ENCODE peak calls at places on chromosomes 11 and 22, in seven cellular contexts. U is uterus, A is erythroblast, O is GM12892, B is spleen, P is IMR-90, G is lower leg skin. Z is an unnamed sample.

GRCh38 chr11:114416441-114416928 is 16.0 kb downstream of the RBM7 start:
- DNase-seq in A (no peak), O (no peak), U (no peak), P (peak), B (no peak), G (no peak), Z (no peak)

GRCh38 chr11:85590848-85591483 is 36.2 kb downstream of the DLG2 start:
- DNase-seq in O (no peak), P (peak), U (no peak), B (no peak), G (no peak), A (peak), Z (no peak)

GRCh38 chr11:126764221-126764620 is 236.3 kb downstream of the KIRREL3 start:
- DNase-seq in P (peak), O (no peak), U (no peak), G (no peak), A (no peak), B (no peak), Z (no peak)

GRCh38 chr11:13028322-13028721 is 19.2 kb downstream of the RASSF10 start:
- DNase-seq in U (no peak), B (no peak), O (no peak), A (no peak), G (no peak), P (no peak), Z (no peak)

GRCh38 chr11:115330693-115331482 is 173.3 kb downstream of the CADM1 start:
- DNase-seq in U (no peak), B (no peak), O (no peak), G (no peak), A (no peak), P (no peak), Z (no peak)

GRCh38 chr11:77557553-77557952 is 32.2 kb upstream of the AQP11 start:
- DNase-seq in B (no peak), P (peak), O (no peak), U (no peak), A (peak), G (no peak), Z (no peak)

GRCh38 chr11:17918049-17918605 is 94.7 kb downstream of the SERGEF start:
- DNase-seq in G (no peak), P (no peak), O (no peak), A (no peak), U (no peak), B (no peak), Z (no peak)

GRCh38 chr11:32939866-32940265 is 47.3 kb downstream of the QSER1 start:
- DNase-seq in A (no peak), P (no peak), U (no peak), O (no peak), B (no peak), G (no peak), Z (no peak)

GRCh38 chr11:123755813-123756212 is 1.5 kb upstream of the OR6X1 start:
- DNase-seq in A (no peak), U (no peak), B (no peak), P (no peak), O (no peak), G (no peak), Z (no peak)

GRCh38 chr22:21030032-21030431 is 2.3 kb downstream of the SLC7A4 start:
- DNase-seq in B (no peak), O (no peak), U (no peak), G (no peak), P (no peak), A (no peak), Z (no peak)

GRCh38 chr22:21029486-21030025 is 2.8 kb downstream of the SLC7A4 start:
- DNase-seq in O (no peak), G (no peak), P (no peak), B (no peak), A (no peak), U (no peak), Z (no peak)

GRCh38 chr22:21026783-21027692 is 5.3 kb downstream of the SLC7A4 start:
- DNase-seq in O (no peak), B (no peak), P (peak), G (no peak), A (no peak), U (no peak), Z (peak)

GRCh38 chr22:21030621-21031544 is 1.5 kb downstream of the SLC7A4 start:
- DNase-seq in A (no peak), G (no peak), P (no peak), U (no peak), B (peak), O (no peak), Z (no peak)

DNA sequence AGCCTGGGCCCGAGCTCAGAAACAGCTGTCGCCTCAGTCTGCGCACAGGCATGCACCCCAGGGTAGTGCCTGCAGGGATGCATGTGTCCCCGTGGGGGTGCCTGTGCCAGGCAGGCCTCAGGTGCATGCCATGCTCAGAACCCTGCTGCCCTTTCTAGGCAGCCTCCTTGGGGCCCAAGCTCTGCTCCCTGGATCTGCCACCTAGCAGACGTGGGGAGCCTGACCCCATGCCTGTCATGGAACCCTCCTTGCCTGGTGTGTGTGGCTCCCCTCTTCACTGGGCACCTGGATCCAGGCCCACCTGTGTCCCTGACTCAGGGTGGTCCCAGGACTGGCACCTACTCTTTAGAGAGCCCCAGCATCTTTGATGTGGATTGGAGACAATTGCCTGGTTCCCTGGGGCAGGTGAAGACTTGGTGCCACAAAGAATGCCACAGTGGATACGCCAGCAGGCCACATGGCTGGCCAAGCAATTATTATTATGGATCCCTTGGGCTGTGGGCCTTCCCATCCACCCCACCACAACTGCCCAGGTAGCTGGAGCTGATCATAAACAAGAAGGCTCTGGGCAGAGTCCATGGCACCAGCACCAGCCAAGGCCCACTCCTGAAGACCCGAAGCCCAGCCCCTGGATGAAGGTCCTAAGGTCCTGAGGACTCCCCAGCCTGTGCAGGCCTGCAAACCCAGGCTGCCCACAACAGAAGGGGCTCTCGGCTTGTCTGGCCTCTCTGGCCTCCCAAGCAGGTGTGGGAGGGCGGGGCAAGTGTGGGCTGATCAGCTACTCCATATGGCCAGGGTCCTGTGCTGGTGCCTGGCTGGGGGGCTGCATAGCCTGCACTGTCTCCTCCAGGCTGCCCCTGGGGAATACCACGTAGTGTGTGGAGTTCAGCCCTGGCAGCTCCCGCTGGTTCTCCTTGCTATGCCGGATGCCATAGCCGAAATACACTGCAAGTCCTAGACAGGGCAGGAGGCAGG is 3.8 kb downstream of the SLC7A4 start:
- DNase-seq in B (no peak), O (no peak), P (no peak), U (no peak), A (no peak), G (no peak), Z (no peak)
- TF ChIP-seq POLR2A in B (no peak), O (no peak), P (no peak), U (no peak), A (no peak), G (no peak), Z (no peak)

GRCh38 chr11:111359223-111360149 is 19.6 kb downstream of the POU2AF1 start:
- DNase-seq in A (no peak), O (no peak), P (no peak), U (no peak), B (no peak), G (no peak), Z (no peak)

GRCh38 chr11:111355956-111356659 is 23.0 kb downstream of the POU2AF1 start:
- DNase-seq in P (no peak), B (no peak), O (no peak), U (no peak), A (no peak), G (no peak), Z (no peak)

GRCh38 chr11:111358038-111359001 is 20.8 kb downstream of the POU2AF1 start:
- DNase-seq in O (no peak), B (no peak), U (no peak), G (no peak), P (no peak), A (no peak), Z (no peak)

GRCh38 chr11:111356660-111357048 is 22.4 kb downstream of the POU2AF1 start:
- DNase-seq in O (no peak), B (no peak), P (no peak), A (no peak), G (no peak), U (no peak), Z (no peak)

DNA sequence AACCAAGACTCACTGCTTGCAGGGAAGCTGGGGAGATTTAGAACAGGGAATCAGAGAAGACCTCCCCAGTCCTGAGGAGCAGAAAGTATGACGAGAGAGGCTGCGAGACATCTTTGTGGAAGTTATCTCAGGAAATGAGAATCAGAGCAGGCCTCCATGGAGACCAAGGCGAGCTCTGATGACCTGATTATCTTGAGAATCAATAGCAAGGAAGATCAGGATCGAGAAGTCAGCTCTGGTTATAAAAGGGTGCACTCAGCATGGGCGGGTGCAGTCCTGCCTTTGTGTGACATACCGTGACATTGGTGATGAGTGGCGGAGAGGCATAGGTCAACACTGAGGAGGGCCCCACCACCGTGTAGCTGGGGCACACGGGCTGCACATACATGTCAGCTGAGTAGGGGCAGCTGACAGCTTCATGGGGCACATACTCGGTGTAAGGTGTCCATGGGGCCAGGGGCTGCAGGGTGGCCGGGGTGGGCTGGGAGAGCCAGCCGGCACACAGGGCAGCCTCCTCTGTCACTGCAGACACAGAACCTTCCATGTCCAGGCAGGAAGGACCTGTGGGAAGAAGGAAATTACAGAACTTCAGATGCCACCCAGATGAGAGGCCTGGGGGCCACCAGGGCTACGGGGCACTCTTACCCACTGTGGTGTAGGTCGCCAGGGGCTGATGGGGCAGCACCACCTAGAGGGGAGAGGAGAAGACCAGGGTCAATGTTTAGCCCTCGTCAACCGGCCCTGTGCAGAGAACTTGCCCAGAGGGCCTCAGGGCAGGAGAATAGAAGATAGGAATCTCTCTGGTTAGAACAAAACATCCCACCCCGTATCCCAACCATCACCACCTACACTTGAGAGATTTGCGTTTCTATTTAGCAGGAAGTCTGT is 21.7 kb downstream of the POU2AF1 start:
- DNase-seq in B (no peak), A (no peak), P (no peak), G (no peak), U (no peak), O (no peak), Z (no peak)
- TF ChIP-seq POLR2A in B (no peak), A (no peak), P (no peak), G (no peak), U (no peak), O (peak), Z (no peak)

GRCh38 chr11:72813740-72814138 is 472 bp upstream of the ATG16L2 start:
- DNase-seq in U (peak), B (peak), P (peak), G (no peak), A (peak), O (peak), Z (peak)
- TF ChIP-seq POLR2A in U (no peak), B (peak), P (peak), G (no peak), A (peak), O (peak), Z (peak)

GRCh38 chr11:122101625-122102291 is 14.3 kb downstream of the BLID start:
- DNase-seq in U (peak), A (no peak), O (no peak), G (peak), B (no peak), P (peak), Z (no peak)

GRCh38 chr11:122098223-122098980 is 17.6 kb downstream of the BLID start:
- DNase-seq in A (no peak), O (no peak), U (no peak), P (no peak), B (no peak), G (no peak), Z (no peak)

GRCh38 chr11:122099345-122100045 is 16.5 kb downstream of the BLID start:
- DNase-seq in U (peak), G (no peak), P (peak), B (no peak), O (no peak), A (no peak), Z (no peak)

GRCh38 chr11:122102426-122102825 is 13.6 kb downstream of the BLID start:
- DNase-seq in G (no peak), B (no peak), U (no peak), A (no peak), O (no peak), P (peak), Z (no peak)

GRCh38 chr11:122100222-122101080 is 15.6 kb downstream of the BLID start:
- DNase-seq in O (no peak), U (peak), A (no peak), B (no peak), G (peak), P (peak), Z (no peak)
- TF ChIP-seq POLR2A in O (no peak), U (peak), A (no peak), B (no peak), G (no peak), P (peak), Z (no peak)

DNA sequence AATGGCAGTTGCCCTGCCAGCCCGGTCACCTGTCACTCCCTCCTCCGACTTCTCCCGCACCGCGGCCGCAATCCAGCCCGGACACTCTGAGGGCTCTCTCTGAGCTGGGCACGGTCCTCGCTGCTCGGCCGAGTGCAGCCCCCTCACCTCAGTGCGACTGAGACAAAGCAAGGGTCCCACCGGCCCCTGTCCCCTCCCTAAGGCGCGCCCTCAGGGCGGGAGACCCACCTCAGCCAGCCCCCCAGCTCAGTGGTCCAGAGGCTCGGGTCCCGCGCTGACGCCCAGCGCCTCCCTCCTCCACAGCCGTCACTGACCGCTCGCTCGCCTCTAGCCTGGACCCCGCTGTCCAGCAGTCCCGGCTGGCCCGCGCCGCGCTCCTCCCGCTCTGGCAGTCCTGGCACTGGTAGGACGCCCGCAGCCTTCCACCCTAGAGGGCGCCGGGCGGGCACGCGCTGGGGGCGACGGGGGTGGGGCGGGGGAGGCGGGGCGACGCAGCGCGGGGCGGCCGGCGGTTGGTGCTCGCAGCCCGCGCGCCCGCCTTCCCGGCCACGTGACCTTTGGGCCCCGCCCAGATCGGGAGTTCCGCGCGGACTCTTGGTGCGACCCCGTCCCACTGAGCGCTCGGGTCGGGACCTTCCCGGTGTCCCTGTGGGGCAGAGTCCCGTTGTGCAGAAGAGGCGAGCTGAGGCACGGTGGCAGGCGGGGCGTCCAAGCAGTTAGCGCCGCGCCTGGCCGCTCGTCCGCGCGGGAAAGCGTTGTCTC is 7.9 kb upstream of the L3MBTL2 start:
- DNase-seq in P (peak), A (peak), U (peak), G (peak), B (peak), O (peak), Z (peak)
- TF ChIP-seq POLR2A in P (no peak), A (no peak), U (peak), G (no peak), B (no peak), O (no peak), Z (no peak)

DNA sequence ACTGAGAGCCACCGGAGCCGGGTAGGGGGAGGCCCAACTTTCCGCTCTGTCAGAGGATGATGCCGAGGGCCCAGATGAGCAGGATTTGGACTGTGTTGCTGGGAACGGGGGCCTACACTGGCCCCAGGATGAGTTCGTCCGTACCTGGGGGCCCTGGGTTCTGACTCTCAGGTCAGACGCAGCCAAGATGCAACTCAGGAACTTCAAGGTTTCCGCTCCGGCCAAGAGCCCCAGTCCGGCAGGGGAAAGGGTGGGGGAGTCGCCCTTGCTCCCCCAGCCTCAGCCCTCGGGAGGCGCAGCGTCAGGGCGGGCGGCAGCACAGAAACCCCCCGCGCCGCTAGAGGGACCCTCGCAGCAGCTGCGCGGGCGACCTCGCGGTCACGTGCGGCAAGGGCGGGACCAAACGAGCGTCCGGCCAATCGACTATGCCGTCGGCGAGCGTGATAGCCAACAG is 241 bp upstream of the ARL2 start:
- DNase-seq in O (peak), G (no peak), A (peak), B (peak), P (peak), U (peak), Z (peak)
- TF ChIP-seq POLR2A in O (no peak), G (no peak), A (peak), B (no peak), P (peak), U (peak), Z (peak)

GRCh38 chr11:44979536-44980399 is 29.1 kb upstream of the TP53I11 start:
- DNase-seq in P (no peak), U (no peak), A (no peak), B (peak), O (no peak), G (no peak), Z (no peak)
- TF ChIP-seq POLR2A in P (no peak), U (no peak), A (no peak), B (no peak), O (no peak), G (no peak), Z (no peak)

DNA sequence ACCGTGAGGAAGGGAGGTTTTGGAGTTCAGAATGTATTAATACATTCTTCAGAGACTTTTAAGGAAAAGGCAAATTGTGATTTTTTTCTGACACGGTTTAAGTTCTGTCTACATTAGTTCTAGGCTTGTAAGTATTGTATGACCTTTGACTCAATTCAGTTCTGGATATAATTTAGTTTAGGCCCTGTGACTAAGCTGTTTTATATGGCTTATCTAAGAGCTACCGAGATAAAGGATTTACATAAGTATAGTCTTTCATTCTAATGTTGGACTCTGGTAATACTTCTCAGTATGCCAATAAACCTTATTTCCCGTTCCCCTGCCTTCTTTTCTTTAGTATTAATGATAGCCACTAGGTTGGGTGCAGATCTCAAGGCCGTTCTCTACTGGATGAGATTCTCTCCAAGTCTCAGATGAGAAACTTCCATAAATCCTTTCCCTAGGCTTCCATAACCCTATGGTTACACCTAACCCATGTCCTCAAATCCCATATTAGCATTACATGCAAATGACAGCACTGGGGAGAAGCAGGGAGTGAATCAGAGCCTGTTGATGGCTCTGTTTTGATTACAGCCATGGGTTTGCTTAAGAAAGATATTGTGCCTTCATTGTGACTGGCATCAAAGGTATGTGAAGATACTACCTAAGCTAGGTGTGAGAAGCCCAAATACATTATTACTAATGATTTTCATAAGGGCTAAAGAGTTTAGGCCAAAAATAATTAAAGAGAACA is 38.7 kb downstream of the BARX2 start:
- DNase-seq in B (no peak), U (no peak), A (no peak), O (no peak), G (no peak), P (no peak), Z (no peak)
- TF ChIP-seq POLR2A in B (no peak), U (no peak), A (no peak), O (no peak), G (no peak), P (no peak), Z (no peak)

Z was measured in H54.